ENCODE peak calls at places on chromosomes 7 and 10, in eight cellular contexts. One of them, this sample, is unnamed.

GRCh38 chr7:150368098-150368883 is at the start of gene REPIN1:
- DNase-seq in GM23338: peak; percentile 84
- DNase-seq in HCT116: peak; percentile 80
- DNase-seq in CD4-positive, alpha-beta T cell: peak; percentile 73
- DNase-seq in nephron progenitor cell: peak; percentile 95
- DNase-seq in MM.1S: peak; percentile 97
- DNase-seq in GM20000: peak; percentile 95
- DNase-seq in fibroblast of lung: peak; percentile 81
- DNase-seq in this sample: peak; percentile 85

GRCh38 chr10:37960738-37961137 is 15.7 kb downstream of the ZNF25 start:
- DNase-seq in GM23338: no peak
- DNase-seq in HCT116: no peak
- DNase-seq in CD4-positive, alpha-beta T cell: no peak
- DNase-seq in nephron progenitor cell: no peak
- DNase-seq in MM.1S: no peak
- DNase-seq in GM20000: no peak
- DNase-seq in fibroblast of lung: peak; percentile 46
- DNase-seq in this sample: no peak

GRCh38 chr10:121154846-121155245 is 303.7 kb downstream of the WDR11 start:
- DNase-seq in GM23338: no peak
- DNase-seq in HCT116: no peak
- DNase-seq in CD4-positive, alpha-beta T cell: no peak
- DNase-seq in nephron progenitor cell: no peak
- DNase-seq in MM.1S: no peak
- DNase-seq in GM20000: no peak
- DNase-seq in fibroblast of lung: peak; percentile 68
- DNase-seq in this sample: no peak

GRCh38 chr10:131049051-131049450 is 262.5 kb downstream of the TCERG1L start:
- DNase-seq in GM23338: peak; percentile 84
- DNase-seq in HCT116: no peak
- DNase-seq in CD4-positive, alpha-beta T cell: no peak
- DNase-seq in nephron progenitor cell: no peak
- DNase-seq in MM.1S: no peak
- DNase-seq in GM20000: no peak
- DNase-seq in fibroblast of lung: no peak
- DNase-seq in this sample: no peak

GRCh38 chr10:36765777-36766176 is 359.6 kb upstream of the ANKRD30A start:
- DNase-seq in GM23338: no peak
- DNase-seq in HCT116: no peak
- DNase-seq in CD4-positive, alpha-beta T cell: no peak
- DNase-seq in nephron progenitor cell: no peak
- DNase-seq in MM.1S: no peak
- DNase-seq in GM20000: no peak
- DNase-seq in fibroblast of lung: peak; percentile 19
- DNase-seq in this sample: no peak

GRCh38 chr7:32357535-32358277 is 132.5 kb downstream of the LSM5 start:
- DNase-seq in GM23338: peak; percentile 69
- DNase-seq in HCT116: peak; percentile 8
- DNase-seq in CD4-positive, alpha-beta T cell: no peak
- DNase-seq in nephron progenitor cell: no peak
- DNase-seq in MM.1S: no peak
- DNase-seq in GM20000: no peak
- DNase-seq in fibroblast of lung: no peak
- DNase-seq in this sample: no peak

GRCh38 chr10:21318768-21319167 is 206.7 kb downstream of the SKIDA1 start:
- DNase-seq in GM23338: no peak
- DNase-seq in HCT116: no peak
- DNase-seq in CD4-positive, alpha-beta T cell: no peak
- DNase-seq in nephron progenitor cell: no peak
- DNase-seq in MM.1S: no peak
- DNase-seq in GM20000: no peak
- DNase-seq in fibroblast of lung: peak; percentile 37
- DNase-seq in this sample: no peak

GRCh38 chr7:44213872-44214595 is 13.3 kb downstream of the YKT6 start:
- DNase-seq in GM23338: peak; percentile 89
- DNase-seq in HCT116: peak; percentile 36
- DNase-seq in CD4-positive, alpha-beta T cell: no peak
- DNase-seq in nephron progenitor cell: peak; percentile 36
- DNase-seq in MM.1S: peak; percentile 17
- DNase-seq in GM20000: peak; percentile 78
- DNase-seq in fibroblast of lung: peak; percentile 40
- DNase-seq in this sample: no peak

GRCh38 chr7:157056957-157057902 is 46.8 kb upstream of the MNX1 start:
- DNase-seq in GM23338: no peak
- DNase-seq in HCT116: no peak
- DNase-seq in CD4-positive, alpha-beta T cell: no peak
- DNase-seq in nephron progenitor cell: no peak
- DNase-seq in MM.1S: no peak
- DNase-seq in GM20000: no peak
- DNase-seq in fibroblast of lung: no peak
- DNase-seq in this sample: no peak

GRCh38 chr7:38306136-38306535 is 32.7 kb upstream of the TARP start:
- DNase-seq in GM23338: no peak
- DNase-seq in HCT116: no peak
- DNase-seq in CD4-positive, alpha-beta T cell: no peak
- DNase-seq in nephron progenitor cell: no peak
- DNase-seq in MM.1S: peak; percentile 46
- DNase-seq in GM20000: no peak
- DNase-seq in fibroblast of lung: peak; percentile 53
- DNase-seq in this sample: no peak

GRCh38 chr10:6114758-6115410 is 26.1 kb downstream of the RBM17 start:
- DNase-seq in GM23338: no peak
- DNase-seq in HCT116: no peak
- DNase-seq in CD4-positive, alpha-beta T cell: no peak
- DNase-seq in nephron progenitor cell: no peak
- DNase-seq in MM.1S: no peak
- DNase-seq in GM20000: no peak
- DNase-seq in fibroblast of lung: peak; percentile 75
- DNase-seq in this sample: no peak

GRCh38 chr7:92292981-92293380 is 47.2 kb downstream of the ANKIB1 start:
- DNase-seq in GM23338: no peak
- DNase-seq in HCT116: no peak
- DNase-seq in CD4-positive, alpha-beta T cell: no peak
- DNase-seq in nephron progenitor cell: no peak
- DNase-seq in MM.1S: no peak
- DNase-seq in GM20000: no peak
- DNase-seq in fibroblast of lung: no peak
- DNase-seq in this sample: no peak

GRCh38 chr7:143214789-143215679 is 6.8 kb upstream of the TAS2R40 start:
- DNase-seq in GM23338: peak; percentile 95
- DNase-seq in HCT116: peak; percentile 87
- DNase-seq in CD4-positive, alpha-beta T cell: peak; percentile 40
- DNase-seq in nephron progenitor cell: peak; percentile 62
- DNase-seq in MM.1S: peak; percentile 90
- DNase-seq in GM20000: peak; percentile 76
- DNase-seq in fibroblast of lung: peak; percentile 71
- DNase-seq in this sample: no peak

DNA sequence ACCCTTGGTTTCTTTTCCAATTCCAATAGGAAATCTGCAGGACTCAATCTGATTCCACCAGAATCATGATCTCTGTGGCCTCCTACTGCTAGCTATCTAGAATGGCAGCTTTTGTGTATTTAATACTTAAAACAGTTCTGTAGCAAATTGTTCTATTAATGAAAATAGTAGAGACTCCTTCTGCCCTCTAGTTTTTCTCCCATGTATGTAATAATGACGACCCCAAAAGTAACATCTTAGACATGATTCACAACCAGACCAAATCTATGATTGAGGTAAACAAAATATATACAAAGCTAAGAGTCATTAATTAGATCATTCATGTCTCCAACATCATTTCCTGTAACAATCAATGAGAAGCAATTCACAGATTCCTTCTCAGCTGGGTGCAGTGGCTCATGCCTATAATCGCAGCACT is 259.1 kb upstream of the MKLN1 start:
- DNase-seq in GM23338: peak; percentile 32
- DNase-seq in HCT116: no peak
- DNase-seq in CD4-positive, alpha-beta T cell: no peak
- DNase-seq in nephron progenitor cell: no peak
- DNase-seq in MM.1S: no peak
- DNase-seq in GM20000: no peak
- DNase-seq in fibroblast of lung: peak; percentile 40
- DNase-seq in this sample: no peak
- TF ChIP-seq CTCF in GM23338: no peak
- TF ChIP-seq CTCF in HCT116: peak; percentile 43
- TF ChIP-seq CTCF in CD4-positive, alpha-beta T cell: no peak
- TF ChIP-seq CTCF in nephron progenitor cell: peak; percentile 11
- TF ChIP-seq CTCF in MM.1S: peak; percentile 25
- TF ChIP-seq CTCF in GM20000: no peak
- TF ChIP-seq CTCF in fibroblast of lung: peak; percentile 46
- TF ChIP-seq CTCF in this sample: no peak

GRCh38 chr7:79357101-79357500 is 96.4 kb downstream of the MAGI2 start:
- DNase-seq in GM23338: no peak
- DNase-seq in HCT116: no peak
- DNase-seq in CD4-positive, alpha-beta T cell: no peak
- DNase-seq in nephron progenitor cell: no peak
- DNase-seq in MM.1S: no peak
- DNase-seq in GM20000: no peak
- DNase-seq in fibroblast of lung: no peak
- DNase-seq in this sample: no peak

GRCh38 chr7:79359827-79360226 is 93.6 kb downstream of the MAGI2 start:
- DNase-seq in GM23338: no peak
- DNase-seq in HCT116: no peak
- DNase-seq in CD4-positive, alpha-beta T cell: no peak
- DNase-seq in nephron progenitor cell: no peak
- DNase-seq in MM.1S: no peak
- DNase-seq in GM20000: no peak
- DNase-seq in fibroblast of lung: no peak
- DNase-seq in this sample: no peak

DNA sequence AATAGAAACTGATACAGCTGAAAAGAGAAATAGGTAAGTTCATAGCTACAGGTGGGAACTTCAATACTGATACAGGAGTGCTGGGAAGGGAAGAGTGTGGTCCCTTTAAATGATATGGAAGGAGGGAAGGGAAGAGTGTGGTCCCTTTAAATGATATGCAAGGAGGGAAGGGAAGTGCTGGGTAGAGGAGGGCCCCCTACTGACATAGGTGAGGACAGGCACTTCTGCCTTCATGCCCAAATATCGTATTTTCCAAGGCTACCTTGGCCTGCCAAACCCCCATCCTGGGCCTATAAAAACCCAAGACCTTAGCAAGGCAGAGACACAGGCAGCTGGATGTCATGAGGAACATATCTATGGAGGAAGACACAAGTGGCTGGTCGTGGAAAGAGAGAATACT is 92.3 kb downstream of the MAGI2 start:
- DNase-seq in GM23338: peak; percentile 76
- DNase-seq in HCT116: peak; percentile 27
- DNase-seq in CD4-positive, alpha-beta T cell: no peak
- DNase-seq in nephron progenitor cell: no peak
- DNase-seq in MM.1S: no peak
- DNase-seq in GM20000: no peak
- DNase-seq in fibroblast of lung: no peak
- DNase-seq in this sample: no peak
- TF ChIP-seq CTCF in GM23338: peak; percentile 66
- TF ChIP-seq CTCF in HCT116: peak; percentile 40
- TF ChIP-seq CTCF in CD4-positive, alpha-beta T cell: no peak
- TF ChIP-seq CTCF in nephron progenitor cell: no peak
- TF ChIP-seq CTCF in MM.1S: no peak
- TF ChIP-seq CTCF in GM20000: no peak
- TF ChIP-seq CTCF in fibroblast of lung: no peak
- TF ChIP-seq CTCF in this sample: no peak

GRCh38 chr7:66553001-66553400 is 75.7 kb upstream of the KCTD7 start:
- DNase-seq in GM23338: no peak
- DNase-seq in HCT116: no peak
- DNase-seq in CD4-positive, alpha-beta T cell: no peak
- DNase-seq in nephron progenitor cell: no peak
- DNase-seq in MM.1S: no peak
- DNase-seq in GM20000: no peak
- DNase-seq in fibroblast of lung: no peak
- DNase-seq in this sample: no peak
- TF ChIP-seq CTCF in GM23338: no peak
- TF ChIP-seq CTCF in HCT116: no peak
- TF ChIP-seq CTCF in CD4-positive, alpha-beta T cell: no peak
- TF ChIP-seq CTCF in nephron progenitor cell: no peak
- TF ChIP-seq CTCF in MM.1S: no peak
- TF ChIP-seq CTCF in GM20000: no peak
- TF ChIP-seq CTCF in fibroblast of lung: no peak
- TF ChIP-seq CTCF in this sample: no peak

DNA sequence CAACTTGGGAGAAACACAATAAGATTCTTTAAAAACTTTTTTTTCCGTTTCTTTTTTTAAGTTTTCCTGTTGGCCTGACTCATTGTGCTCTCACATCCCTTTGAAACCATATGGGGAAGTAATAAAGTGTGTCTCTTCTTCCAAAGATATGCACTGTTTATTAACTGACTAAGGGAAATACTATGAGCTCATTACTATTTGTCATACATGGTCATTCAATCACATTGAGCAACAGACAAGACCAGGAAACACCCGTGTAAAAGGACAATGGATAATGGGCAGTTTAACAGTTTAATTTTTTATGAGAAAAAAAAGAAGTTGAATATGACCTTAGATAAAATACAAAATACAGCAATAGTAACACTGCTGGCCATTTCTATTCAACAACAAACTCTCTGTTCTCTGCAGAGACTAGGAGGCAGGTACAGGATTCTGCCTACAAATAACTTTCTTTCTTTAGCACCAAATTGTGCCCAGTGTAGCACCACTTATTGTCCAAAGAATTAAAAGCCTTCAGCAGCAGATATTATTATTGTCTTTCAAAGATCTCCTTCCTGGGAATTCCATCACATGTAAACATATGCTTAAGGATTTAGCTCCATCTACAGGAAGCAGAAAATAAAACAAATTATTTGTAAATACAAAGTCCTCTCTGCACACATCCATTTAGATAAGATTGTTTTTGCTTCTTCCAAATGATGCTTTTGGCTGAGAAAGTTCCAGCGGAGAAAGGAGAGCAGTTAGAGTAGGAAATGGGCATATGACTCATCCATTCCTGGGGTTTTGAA is 55.0 kb upstream of the AKR1E2 start:
- DNase-seq in GM23338: peak; percentile 13
- DNase-seq in HCT116: peak; percentile 81
- DNase-seq in CD4-positive, alpha-beta T cell: no peak
- DNase-seq in nephron progenitor cell: no peak
- DNase-seq in MM.1S: no peak
- DNase-seq in GM20000: no peak
- DNase-seq in fibroblast of lung: peak; percentile 97
- DNase-seq in this sample: no peak
- TF ChIP-seq CTCF in GM23338: no peak
- TF ChIP-seq CTCF in HCT116: peak; percentile 62
- TF ChIP-seq CTCF in CD4-positive, alpha-beta T cell: no peak
- TF ChIP-seq CTCF in nephron progenitor cell: peak; percentile 25
- TF ChIP-seq CTCF in MM.1S: peak; percentile 35
- TF ChIP-seq CTCF in GM20000: no peak
- TF ChIP-seq CTCF in fibroblast of lung: peak; percentile 32
- TF ChIP-seq CTCF in this sample: no peak

DNA sequence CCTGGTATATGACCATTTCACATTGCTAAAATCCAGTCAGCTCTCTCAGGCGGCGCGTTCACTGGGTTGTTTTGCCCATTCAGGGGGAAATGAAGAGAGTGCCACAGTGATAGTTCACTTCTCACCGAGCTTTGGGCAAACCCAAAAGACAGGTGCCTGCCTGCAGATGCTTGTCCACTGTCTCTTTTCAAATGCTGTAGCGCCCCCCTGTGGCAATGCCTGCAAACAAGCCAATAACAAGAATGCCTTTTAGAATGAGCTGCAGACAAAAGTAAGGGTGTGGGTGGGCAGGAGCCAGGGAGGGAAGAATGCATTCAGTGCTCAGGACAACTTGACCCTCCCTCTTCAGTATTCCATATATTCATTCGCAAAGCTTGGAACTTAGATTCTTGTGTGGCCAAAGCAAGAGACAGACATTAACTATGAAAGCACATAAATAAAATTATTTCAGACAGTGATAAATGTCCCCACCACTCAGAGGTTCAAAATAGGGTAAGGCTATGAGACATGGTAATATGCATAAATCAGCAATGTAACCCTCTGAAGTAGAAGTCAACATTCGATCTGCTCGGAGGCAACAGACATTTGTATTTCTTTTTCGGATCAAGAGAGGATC is 86.9 kb downstream of the JAZF1 start:
- DNase-seq in GM23338: peak; percentile 96
- DNase-seq in HCT116: peak; percentile 50
- DNase-seq in CD4-positive, alpha-beta T cell: peak; percentile 17
- DNase-seq in nephron progenitor cell: peak; percentile 79
- DNase-seq in MM.1S: peak; percentile 62
- DNase-seq in GM20000: peak; percentile 31
- DNase-seq in fibroblast of lung: peak; percentile 64
- DNase-seq in this sample: peak; percentile 36
- TF ChIP-seq CTCF in GM23338: peak; percentile 98
- TF ChIP-seq CTCF in HCT116: peak; percentile 93
- TF ChIP-seq CTCF in CD4-positive, alpha-beta T cell: peak; percentile 11
- TF ChIP-seq CTCF in nephron progenitor cell: peak; percentile 54
- TF ChIP-seq CTCF in MM.1S: peak; percentile 68
- TF ChIP-seq CTCF in GM20000: peak; percentile 10
- TF ChIP-seq CTCF in fibroblast of lung: peak; percentile 75
- TF ChIP-seq CTCF in this sample: no peak